ENCODE peak calls at places on chromosomes 13 and 19, in six cellular contexts. G is GM23248; V is stomach; M is thoracic aorta; Z is Peyer's patch; H is CD4-positive, CD25-positive, alpha-beta regulatory T cell. D is an unnamed sample. For H3K9me3, the result is how much of the 10 kb centered on the place peaks cover.

GRCh38 chr13:112999414-113000177 is 30.6 kb downstream of the MCF2L start:
- DNase-seq in G (no peak), V (no peak), M (no peak), Z (no peak), H (no peak), D (no peak)

GRCh38 chr13:47454986-47455385 is 546.1 kb downstream of the SUCLA2 start:
- DNase-seq in G (peak), V (no peak), M (no peak), Z (no peak), H (no peak), D (no peak)

GRCh38 chr13:30972888-30973377 is 40.5 kb downstream of the TEX26 start:
- DNase-seq in G (peak), V (no peak), M (no peak), Z (no peak), H (no peak), D (no peak)

GRCh38 chr13:104571161-104571889 is 1505.1 kb upstream of the SLC10A2 start:
- DNase-seq in G (peak), V (peak), M (peak), Z (no peak), H (no peak), D (peak)

GRCh38 chr19:5623397-5624153 is 692 bp downstream of the SAFB start:
- DNase-seq in G (no peak), V (no peak), M (no peak), Z (no peak), H (peak), D (peak)

GRCh38 chr13:113057084-113057483 is 48.5 kb upstream of the F7 start:
- DNase-seq in G (no peak), V (no peak), M (no peak), Z (no peak), H (no peak), D (no peak)

GRCh38 chr19:45842198-45842597 is 20.7 kb downstream of the SYMPK start:
- DNase-seq in G (no peak), V (no peak), M (no peak), Z (no peak), H (no peak), D (no peak)

GRCh38 chr19:42284641-42285341 is 15.7 kb downstream of the CIC start:
- DNase-seq in G (peak), V (no peak), M (no peak), Z (peak), H (no peak), D (peak)

GRCh38 chr13:93425411-93425810 is 198.8 kb downstream of the GPC6 start:
- DNase-seq in G (peak), V (no peak), M (no peak), Z (no peak), H (no peak), D (no peak)

GRCh38 chr13:67880916-67881315 is 650.8 kb upstream of the PCDH9 start:
- DNase-seq in G (no peak), V (no peak), M (no peak), Z (no peak), H (no peak), D (no peak)

GRCh38 chr13:20702530-20702929 is 969 bp upstream of the IL17D start:
- DNase-seq in G (peak), V (no peak), M (no peak), Z (no peak), H (no peak), D (no peak)

GRCh38 chr13:31264146-31264545 is 64.4 kb downstream of the B3GLCT start:
- DNase-seq in G (no peak), V (no peak), M (no peak), Z (no peak), H (no peak), D (no peak)

GRCh38 chr19:13014101-13014920 is 19.0 kb downstream of the NFIX start:
- DNase-seq in G (peak), V (no peak), M (no peak), Z (no peak), H (no peak), D (no peak)

GRCh38 chr19:12656899-12657571 is 9.5 kb downstream of the MAN2B1 start:
- DNase-seq in G (peak), V (no peak), M (no peak), Z (no peak), H (no peak), D (peak)

GRCh38 chr19:31943305-31943704 is 402.1 kb upstream of the ZNF507 start:
- DNase-seq in G (no peak), V (no peak), M (no peak), Z (no peak), H (no peak), D (no peak)

GRCh38 chr13:101408154-101408553 is 8.2 kb downstream of the NALCN start:
- DNase-seq in G (no peak), V (no peak), M (no peak), Z (no peak), H (no peak), D (no peak)

GRCh38 chr19:1213391-1214286 is 8.1 kb downstream of the STK11 start:
- DNase-seq in G (peak), V (peak), M (no peak), Z (peak), H (peak), D (no peak)

GRCh38 chr13:60158321-60158801 is 5.4 kb downstream of the DIAPH3 start:
- DNase-seq in G (no peak), V (no peak), M (no peak), Z (no peak), H (no peak), D (no peak)

GRCh38 chr19:862529-863304 is 3.3 kb downstream of the CFD start:
- DNase-seq in G (peak), V (peak), M (no peak), Z (peak), H (peak), D (peak)

GRCh38 chr19:31627824-31628223 is 278.6 kb upstream of the TSHZ3 start:
- DNase-seq in G (no peak), V (no peak), M (no peak), Z (no peak), H (no peak), D (no peak)

GRCh38 chr13:34254366-34254765 is 436.4 kb downstream of the RFC3 start:
- DNase-seq in G (no peak), V (no peak), M (no peak), Z (no peak), H (no peak), D (no peak)

GRCh38 chr19:1251503-1252220 is 3.3 kb downstream of the MIDN start:
- DNase-seq in G (no peak), V (no peak), M (no peak), Z (peak), H (peak), D (peak)

GRCh38 chr13:49098198-49098597 is 121.9 kb upstream of the MLNR start:
- DNase-seq in G (peak), V (no peak), M (peak), Z (no peak), H (peak), D (no peak)

GRCh38 chr13:32001392-32001768 is 30.2 kb upstream of the FRY start:
- DNase-seq in G (peak), V (no peak), M (no peak), Z (no peak), H (peak), D (peak)

GRCh38 chr13:31982540-31982939 is 49.0 kb upstream of the FRY start:
- DNase-seq in G (peak), V (peak), M (peak), Z (no peak), H (no peak), D (no peak)

GRCh38 chr19:17762505-17763229 is 11.4 kb downstream of the FCHO1 start:
- DNase-seq in G (peak), V (no peak), M (no peak), Z (no peak), H (no peak), D (peak)

GRCh38 chr19:43673702-43674629 is 4.0 kb upstream of the PLAUR start:
- DNase-seq in G (no peak), V (no peak), M (no peak), Z (no peak), H (no peak), D (no peak)

GRCh38 chr19:32519023-32519422 is 62.0 kb upstream of the PDCD5 start:
- DNase-seq in G (no peak), V (no peak), M (no peak), Z (no peak), H (no peak), D (no peak)

GRCh38 chr19:54541712-54542111 is 31.9 kb upstream of the LILRA2 start:
- DNase-seq in G (no peak), V (no peak), M (no peak), Z (no peak), H (no peak), D (no peak)
- H3K9me3 ChIP-seq in G (under half), V (under half), M (under half), Z (under half), H (under half), D (under half)

GRCh38 chr19:6999938-7000732 is 21.1 kb downstream of the MBD3L2B start:
- DNase-seq in G (no peak), V (no peak), M (no peak), Z (no peak), H (no peak), D (no peak)
- H3K9me3 ChIP-seq in G (under half), V (under half), M (under half), Z (under half), H (under half), D (under half)

GRCh38 chr19:57755031-57755430 is 8.4 kb downstream of the ZNF776 start:
- DNase-seq in G (no peak), V (no peak), M (no peak), Z (no peak), H (no peak), D (no peak)

GRCh38 chr19:57754091-57754673 is 7.6 kb downstream of the ZNF776 start:
- DNase-seq in G (no peak), V (no peak), M (no peak), Z (no peak), H (no peak), D (no peak)

GRCh38 chr19:57757941-57758340 is 11.3 kb downstream of the ZNF776 start:
- DNase-seq in G (no peak), V (no peak), M (no peak), Z (no peak), H (no peak), D (no peak)

GRCh38 chr19:57759096-57759495 is 10.4 kb upstream of the ZNF586 start:
- DNase-seq in G (no peak), V (no peak), M (no peak), Z (no peak), H (no peak), D (no peak)
- H3K9me3 ChIP-seq in G (under half), V (under half), M (half or more), Z (half or more), H (under half), D (under half)

GRCh38 chr19:52474351-52475127 is 21.2 kb downstream of the ZNF578 start:
- DNase-seq in G (no peak), V (no peak), M (no peak), Z (no peak), H (no peak), D (no peak)
- H3K9me3 ChIP-seq in G (under half), V (half or more), M (half or more), Z (half or more), H (half or more), D (half or more)

DNA sequence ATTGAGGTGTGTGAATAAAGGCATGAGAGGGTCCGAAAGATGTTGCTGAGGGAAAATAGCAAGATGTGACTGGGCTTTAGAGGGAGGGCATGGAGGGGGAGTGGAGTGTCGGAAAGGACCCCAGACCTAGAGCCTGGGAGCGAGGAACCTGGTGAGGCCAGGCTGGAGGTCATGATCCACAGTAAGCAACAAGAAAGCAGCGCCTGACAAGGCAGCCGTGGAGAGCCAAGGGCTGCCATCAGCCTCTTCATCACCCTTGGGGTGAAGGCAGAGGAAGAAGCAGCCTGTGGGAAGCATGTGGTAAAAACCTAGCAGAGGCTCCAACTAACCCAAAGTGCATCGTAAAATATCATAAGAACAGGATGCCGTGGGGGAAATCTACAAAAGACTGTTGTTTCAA is 162.8 kb upstream of the SOX1 start:
- DNase-seq in G (no peak), V (no peak), M (no peak), Z (no peak), H (no peak), D (no peak)
- H3K9me3 ChIP-seq in G (under half), V (under half), M (under half), Z (under half), H (under half), D (under half)

DNA sequence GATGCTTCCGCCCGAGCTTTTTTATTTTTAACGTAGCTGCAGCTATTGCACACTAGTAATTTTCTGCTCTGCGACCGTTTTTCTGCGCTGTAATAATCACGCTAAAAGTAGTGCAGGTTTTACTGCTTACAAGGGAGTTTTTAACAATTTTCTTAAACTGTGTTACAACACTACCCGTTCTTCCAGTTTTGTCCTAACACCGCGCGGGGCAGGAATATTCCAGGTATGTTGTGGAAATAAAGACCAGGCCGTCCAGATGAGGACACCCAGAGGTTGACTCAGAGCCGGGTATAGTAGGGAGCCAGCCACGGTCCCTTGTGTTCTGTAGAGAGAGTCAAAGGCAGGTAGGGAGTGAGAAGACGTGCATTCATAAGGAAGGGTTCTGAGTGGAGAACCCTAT is 21.7 kb downstream of the ZNF274 start:
- DNase-seq in G (no peak), V (no peak), M (no peak), Z (no peak), H (no peak), D (no peak)
- H3K9me3 ChIP-seq in G (under half), V (half or more), M (half or more), Z (half or more), H (half or more), D (half or more)

DNA sequence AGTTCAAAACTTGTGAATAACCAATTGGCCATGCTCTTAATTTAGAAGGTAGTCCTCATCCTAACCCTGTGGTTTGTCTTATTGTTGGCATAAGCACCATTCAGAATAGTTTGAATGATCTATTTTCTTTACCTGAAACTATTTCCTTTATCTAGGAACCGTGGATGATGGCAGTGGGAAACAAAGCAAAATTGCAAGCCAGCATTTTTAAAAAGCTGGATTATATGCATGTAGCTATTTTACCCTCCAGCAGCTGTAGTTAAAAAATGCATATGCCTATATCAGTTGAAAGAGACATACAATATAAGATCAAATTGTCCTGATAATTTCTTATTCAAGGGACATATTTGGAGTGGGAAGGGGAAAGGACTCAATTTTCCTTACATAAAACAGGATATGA is 19.3 kb downstream of the ZNF613 start:
- DNase-seq in G (no peak), V (no peak), M (no peak), Z (no peak), H (no peak), D (no peak)
- H3K9me3 ChIP-seq in G (under half), V (half or more), M (half or more), Z (half or more), H (half or more), D (half or more)

GRCh38 chr13:19169991-19170390 is 11.6 kb downstream of the TUBA3C start:
- DNase-seq in G (no peak), V (no peak), M (no peak), Z (no peak), H (no peak), D (no peak)
- H3K9me3 ChIP-seq in G (under half), V (under half), M (under half), Z (under half), H (under half), D (under half)

DNA sequence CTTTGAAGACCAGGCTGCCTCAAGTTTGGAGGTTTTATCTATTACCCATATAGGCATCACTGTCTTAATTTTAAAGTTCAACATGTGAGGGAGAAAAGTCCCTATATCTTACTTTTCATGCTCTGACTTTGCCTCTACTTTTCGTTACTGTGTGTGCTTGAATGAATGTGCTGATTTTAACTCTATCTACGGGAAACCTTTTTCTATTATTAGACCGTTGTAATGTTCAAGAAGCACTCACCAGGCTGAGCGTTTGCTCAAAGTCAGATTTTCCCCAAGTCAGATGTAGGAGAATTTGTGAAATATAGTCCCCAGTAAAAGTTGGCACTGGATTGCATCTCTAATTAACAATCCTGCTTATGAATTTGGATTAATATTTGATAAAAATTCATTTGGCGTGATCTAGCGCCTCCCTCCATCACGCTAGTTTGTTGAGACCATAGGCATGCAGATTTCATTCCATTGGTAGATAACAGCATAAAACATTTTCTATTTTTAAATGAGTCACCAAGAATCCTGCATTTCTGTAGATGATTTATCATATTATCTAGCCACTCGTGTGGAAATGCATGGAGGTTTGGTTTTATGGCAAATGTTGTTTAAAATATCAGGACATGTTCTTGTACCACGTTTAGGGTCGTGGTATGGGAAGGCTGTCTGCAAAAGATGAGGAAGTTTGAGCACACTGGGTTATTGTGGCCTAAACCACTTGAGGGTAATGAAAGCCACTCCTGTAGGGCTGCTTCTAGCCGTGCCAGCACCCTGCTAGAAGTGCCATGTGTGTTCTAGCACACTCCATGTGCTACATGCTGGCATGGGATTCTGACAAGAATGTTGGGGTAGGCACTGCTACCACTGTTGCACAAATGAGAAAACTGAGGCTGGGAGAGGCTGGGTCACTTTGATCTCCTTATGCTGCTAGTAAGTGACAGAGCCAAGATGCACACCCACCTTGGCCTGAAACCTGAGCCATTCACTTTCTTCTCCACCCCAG is 179.4 kb downstream of the FGF9 start:
- DNase-seq in G (peak), V (no peak), M (no peak), Z (no peak), H (no peak), D (no peak)
- H3K9me3 ChIP-seq in G (under half), V (under half), M (under half), Z (under half), H (under half), D (under half)